ENCODE peak calls at places on chromosomes 11 and 22, in four cellular contexts. One of them, this sample, is unnamed.

GRCh38 chr11:114340311-114341131 is 44.3 kb downstream of the NNMT start:
- DNase-seq in H1: no peak
- DNase-seq in left ventricle myocardium inferior: peak
- DNase-seq in tibial nerve: peak
- DNase-seq in this sample: peak

GRCh38 chr11:121446752-121447156 is 5.4 kb upstream of the SORL1 start:
- DNase-seq in tibial nerve: no peak
- DNase-seq in H1: no peak
- DNase-seq in left ventricle myocardium inferior: no peak
- DNase-seq in this sample: no peak

GRCh38 chr22:21100149-21101032 is 54.6 kb downstream of the LRRC74B start:
- DNase-seq in H1: no peak
- DNase-seq in tibial nerve: no peak
- DNase-seq in left ventricle myocardium inferior: no peak
- DNase-seq in this sample: no peak

GRCh38 chr11:72760543-72761400 is 8.6 kb upstream of the ARAP1 start:
- DNase-seq in H1: no peak
- DNase-seq in tibial nerve: no peak
- DNase-seq in left ventricle myocardium inferior: no peak
- DNase-seq in this sample: no peak

GRCh38 chr22:35305525-35306070 is 5.9 kb downstream of the TOM1 start:
- DNase-seq in tibial nerve: no peak
- DNase-seq in H1: no peak
- DNase-seq in left ventricle myocardium inferior: no peak
- DNase-seq in this sample: no peak

GRCh38 chr22:31272522-31273446 is 19.5 kb downstream of the PIK3IP1 start:
- DNase-seq in left ventricle myocardium inferior: no peak
- DNase-seq in H1: no peak
- DNase-seq in tibial nerve: no peak
- DNase-seq in this sample: peak

GRCh38 chr22:44586337-44586990 is 88.4 kb upstream of the RTL6 start:
- DNase-seq in H1: no peak
- DNase-seq in left ventricle myocardium inferior: peak
- DNase-seq in tibial nerve: no peak
- DNase-seq in this sample: no peak

GRCh38 chr11:114102993-114103896 is 43.7 kb downstream of the ZBTB16 start:
- DNase-seq in left ventricle myocardium inferior: no peak
- DNase-seq in H1: no peak
- DNase-seq in tibial nerve: no peak
- DNase-seq in this sample: no peak

GRCh38 chr22:45317551-45318167 is 7.9 kb downstream of the FAM118A start:
- DNase-seq in tibial nerve: peak
- DNase-seq in H1: no peak
- DNase-seq in left ventricle myocardium inferior: peak
- DNase-seq in this sample: peak

GRCh38 chr11:70614034-70614681 is 215.8 kb downstream of the CTTN start:
- DNase-seq in tibial nerve: no peak
- DNase-seq in H1: no peak
- DNase-seq in left ventricle myocardium inferior: no peak
- DNase-seq in this sample: no peak
- TF ChIP-seq CTCF in tibial nerve: no peak
- TF ChIP-seq CTCF in H1: no peak
- TF ChIP-seq CTCF in left ventricle myocardium inferior: no peak
- TF ChIP-seq CTCF in this sample: no peak

GRCh38 chr11:26348776-26349175 is 16.8 kb downstream of the ANO3 start:
- DNase-seq in tibial nerve: no peak
- DNase-seq in H1: no peak
- DNase-seq in left ventricle myocardium inferior: no peak
- DNase-seq in this sample: no peak

GRCh38 chr11:26350002-26350401 is 18.1 kb downstream of the ANO3 start:
- DNase-seq in left ventricle myocardium inferior: no peak
- DNase-seq in H1: no peak
- DNase-seq in tibial nerve: no peak
- DNase-seq in this sample: no peak

GRCh38 chr11:26344647-26345046 is 12.7 kb downstream of the ANO3 start:
- DNase-seq in left ventricle myocardium inferior: no peak
- DNase-seq in tibial nerve: no peak
- DNase-seq in H1: no peak
- DNase-seq in this sample: no peak
- H3K27ac ChIP-seq in left ventricle myocardium inferior: no peak
- H3K27ac ChIP-seq in tibial nerve: no peak
- H3K27ac ChIP-seq in H1: no peak
- H3K27ac ChIP-seq in this sample: no peak

GRCh38 chr11:65642014-65642671 is 4.2 kb downstream of the SIPA1 start:
- DNase-seq in H1: no peak
- DNase-seq in tibial nerve: no peak
- DNase-seq in left ventricle myocardium inferior: no peak
- DNase-seq in this sample: no peak
- H3K4me3 ChIP-seq in H1: peak
- H3K4me3 ChIP-seq in tibial nerve: peak
- H3K4me3 ChIP-seq in left ventricle myocardium inferior: peak
- H3K4me3 ChIP-seq in this sample: peak

GRCh38 chr11:27211370-27212127 is 151.5 kb downstream of the CCDC34 start:
- DNase-seq in H1: no peak
- DNase-seq in left ventricle myocardium inferior: peak
- DNase-seq in tibial nerve: no peak
- DNase-seq in this sample: no peak
- TF ChIP-seq CTCF in H1: no peak
- TF ChIP-seq CTCF in left ventricle myocardium inferior: peak
- TF ChIP-seq CTCF in tibial nerve: no peak
- TF ChIP-seq CTCF in this sample: no peak

GRCh38 chr11:125129316-125129990 is 18.0 kb upstream of the TMEM218 start:
- DNase-seq in H1: no peak
- DNase-seq in left ventricle myocardium inferior: no peak
- DNase-seq in tibial nerve: no peak
- DNase-seq in this sample: no peak
- H3K27ac ChIP-seq in H1: no peak
- H3K27ac ChIP-seq in left ventricle myocardium inferior: no peak
- H3K27ac ChIP-seq in tibial nerve: no peak
- H3K27ac ChIP-seq in this sample: no peak

GRCh38 chr11:47154738-47155570 is 21.7 kb downstream of the ARFGAP2 start:
- DNase-seq in left ventricle myocardium inferior: no peak
- DNase-seq in tibial nerve: no peak
- DNase-seq in H1: no peak
- DNase-seq in this sample: no peak

GRCh38 chr11:47155914-47156313 is 20.8 kb downstream of the ARFGAP2 start:
- DNase-seq in H1: no peak
- DNase-seq in tibial nerve: no peak
- DNase-seq in left ventricle myocardium inferior: no peak
- DNase-seq in this sample: no peak

GRCh38 chr11:47152126-47152952 is 24.3 kb downstream of the ARFGAP2 start:
- DNase-seq in left ventricle myocardium inferior: no peak
- DNase-seq in H1: no peak
- DNase-seq in tibial nerve: no peak
- DNase-seq in this sample: no peak

GRCh38 chr11:47156333-47156732 is 20.3 kb downstream of the ARFGAP2 start:
- DNase-seq in H1: no peak
- DNase-seq in tibial nerve: no peak
- DNase-seq in left ventricle myocardium inferior: no peak
- DNase-seq in this sample: no peak

GRCh38 chr11:47152953-47153950 is 23.4 kb downstream of the ARFGAP2 start:
- DNase-seq in H1: no peak
- DNase-seq in left ventricle myocardium inferior: peak
- DNase-seq in tibial nerve: peak
- DNase-seq in this sample: peak
- H3K4me3 ChIP-seq in H1: no peak
- H3K4me3 ChIP-seq in left ventricle myocardium inferior: no peak
- H3K4me3 ChIP-seq in tibial nerve: no peak
- H3K4me3 ChIP-seq in this sample: no peak

GRCh38 chr11:60757231-60757800 is 649 bp downstream of the MS4A15 start:
- DNase-seq in tibial nerve: no peak
- DNase-seq in left ventricle myocardium inferior: no peak
- DNase-seq in H1: no peak
- DNase-seq in this sample: no peak

GRCh38 chr11:60761436-60762190 is 4.9 kb downstream of the MS4A15 start:
- DNase-seq in H1: no peak
- DNase-seq in tibial nerve: no peak
- DNase-seq in left ventricle myocardium inferior: no peak
- DNase-seq in this sample: no peak

GRCh38 chr11:60754887-60755286 is 1.8 kb upstream of the MS4A15 start:
- DNase-seq in H1: no peak
- DNase-seq in left ventricle myocardium inferior: no peak
- DNase-seq in tibial nerve: no peak
- DNase-seq in this sample: no peak

GRCh38 chr11:60753309-60753708 is 3.4 kb upstream of the MS4A15 start:
- DNase-seq in H1: no peak
- DNase-seq in left ventricle myocardium inferior: no peak
- DNase-seq in tibial nerve: no peak
- DNase-seq in this sample: no peak

GRCh38 chr11:60756307-60757032 is at the start of gene MS4A15:
- DNase-seq in tibial nerve: no peak
- DNase-seq in H1: no peak
- DNase-seq in left ventricle myocardium inferior: no peak
- DNase-seq in this sample: no peak
- TF ChIP-seq CTCF in tibial nerve: no peak
- TF ChIP-seq CTCF in H1: peak
- TF ChIP-seq CTCF in left ventricle myocardium inferior: no peak
- TF ChIP-seq CTCF in this sample: no peak

GRCh38 chr11:43927070-43927469 is 15.4 kb upstream of the C11orf96 start:
- DNase-seq in left ventricle myocardium inferior: no peak
- DNase-seq in H1: no peak
- DNase-seq in tibial nerve: no peak
- DNase-seq in this sample: no peak
- H3K27ac ChIP-seq in left ventricle myocardium inferior: no peak
- H3K27ac ChIP-seq in H1: no peak
- H3K27ac ChIP-seq in tibial nerve: no peak
- H3K27ac ChIP-seq in this sample: peak

GRCh38 chr11:112605093-112605666 is 344.5 kb upstream of the PLET1 start:
- DNase-seq in H1: no peak
- DNase-seq in tibial nerve: no peak
- DNase-seq in left ventricle myocardium inferior: no peak
- DNase-seq in this sample: no peak
- H3K4me3 ChIP-seq in H1: no peak
- H3K4me3 ChIP-seq in tibial nerve: no peak
- H3K4me3 ChIP-seq in left ventricle myocardium inferior: no peak
- H3K4me3 ChIP-seq in this sample: no peak

GRCh38 chr11:126132319-126132718 is 69.7 kb upstream of the CDON start:
- DNase-seq in left ventricle myocardium inferior: peak
- DNase-seq in H1: no peak
- DNase-seq in tibial nerve: no peak
- DNase-seq in this sample: peak
- TF ChIP-seq CTCF in left ventricle myocardium inferior: peak
- TF ChIP-seq CTCF in H1: no peak
- TF ChIP-seq CTCF in tibial nerve: no peak
- TF ChIP-seq CTCF in this sample: no peak